ENCODE peak calls at places on chromosomes 13 and 19, in eight cellular contexts. K is lung, S is LoVo, Z is GM03348, E is left lung, W is amniotic stem cell, M is Panc1, G is astrocyte of the spinal cord. C is an unnamed sample.

GRCh38 chr13:28047784-28048388 is 52.5 kb downstream of the FLT3 start:
- DNase-seq in K (no peak), S (peak), Z (peak), E (no peak), W (no peak), M (no peak), G (peak), C (no peak)

GRCh38 chr13:62910541-62910940 is 1494.9 kb upstream of the PCDH20 start:
- DNase-seq in K (no peak), S (no peak), Z (no peak), E (no peak), W (no peak), M (no peak), G (no peak), C (no peak)

GRCh38 chr13:79463604-79464003 is 17.4 kb upstream of the NDFIP2 start:
- DNase-seq in K (no peak), S (no peak), Z (no peak), E (no peak), W (no peak), M (no peak), G (no peak), C (no peak)

GRCh38 chr13:42760949-42761348 is 20.4 kb upstream of the FAM216B start:
- DNase-seq in K (no peak), S (no peak), Z (no peak), E (no peak), W (no peak), M (no peak), G (peak), C (no peak)

GRCh38 chr13:84867246-84867645 is 932.0 kb downstream of the SLITRK6 start:
- DNase-seq in K (no peak), S (no peak), Z (no peak), E (no peak), W (no peak), M (no peak), G (no peak), C (no peak)

GRCh38 chr13:94860981-94861407 is 148.6 kb upstream of the SOX21 start:
- DNase-seq in K (no peak), S (no peak), Z (peak), E (no peak), W (no peak), M (no peak), G (peak), C (no peak)

GRCh38 chr13:74465279-74465678 is 331.1 kb upstream of the KLF12 start:
- DNase-seq in K (no peak), S (no peak), Z (no peak), E (no peak), W (no peak), M (no peak), G (no peak), C (no peak)

GRCh38 chr13:30266751-30267150 is 40.6 kb downstream of the KATNAL1 start:
- DNase-seq in K (no peak), S (no peak), Z (no peak), E (no peak), W (no peak), M (no peak), G (no peak), C (no peak)

GRCh38 chr13:50685491-50685890 is 158.0 kb downstream of the DLEU7 start:
- DNase-seq in K (no peak), S (no peak), Z (no peak), E (no peak), W (no peak), M (no peak), G (peak), C (no peak)

GRCh38 chr19:15398501-15399233 is 19.1 kb upstream of the AKAP8 start:
- DNase-seq in K (no peak), S (no peak), Z (no peak), E (no peak), W (no peak), M (no peak), G (no peak), C (no peak)

GRCh38 chr13:79987323-79987722 is 353.6 kb downstream of the SPRY2 start:
- DNase-seq in K (no peak), S (peak), Z (no peak), E (no peak), W (no peak), M (no peak), G (no peak), C (peak)

GRCh38 chr19:3055741-3056453 is 6.4 kb downstream of the TLE5 start:
- DNase-seq in K (peak), S (peak), Z (no peak), E (peak), W (no peak), M (no peak), G (no peak), C (no peak)

GRCh38 chr13:46516624-46517318 is 36.2 kb upstream of the LRCH1 start:
- DNase-seq in K (no peak), S (no peak), Z (peak), E (no peak), W (no peak), M (no peak), G (peak), C (no peak)

GRCh38 chr13:79540504-79540903 is 59.5 kb downstream of the NDFIP2 start:
- DNase-seq in K (no peak), S (no peak), Z (no peak), E (no peak), W (no peak), M (no peak), G (no peak), C (no peak)

C was measured in keratinocyte.